ENCODE peak calls at places on chromosome 7, in four cellular contexts. Q is K562, K is HepG2, D is GM12878. Y is an unnamed sample.

GRCh38 chr7:54782314-54782713 is 23.3 kb upstream of the SEC61G start:
- DNase-seq in Q (no peak), K (no peak), D (no peak), Y (no peak)

GRCh38 chr7:118580743-118581382 is 356.4 kb downstream of the ANKRD7 start:
- DNase-seq in Q (peak; percentile 13), K (no peak), D (no peak), Y (no peak)

GRCh38 chr7:103729026-103729425 is 260.4 kb downstream of the RELN start:
- DNase-seq in Q (no peak), K (no peak), D (no peak), Y (no peak)

GRCh38 chr7:80815733-80816132 is 103.1 kb downstream of the SEMA3C start:
- DNase-seq in Q (no peak), K (no peak), D (no peak), Y (no peak)

GRCh38 chr7:64557601-64558322 is 5.1 kb downstream of the ZNF680 start:
- DNase-seq in Q (no peak), K (no peak), D (no peak), Y (no peak)

GRCh38 chr7:96589038-96589437 is 120.6 kb downstream of the SEM1 start:
- DNase-seq in Q (no peak), K (no peak), D (no peak), Y (no peak)

GRCh38 chr7:150379590-150380379 is 655 bp downstream of the ZNF775 start:
- DNase-seq in Q (no peak), K (no peak), D (no peak), Y (peak; percentile 57)

GRCh38 chr7:7182156-7183060 is at the start of gene C1GALT1:
- DNase-seq in Q (peak; percentile 96), K (peak; percentile 95), D (peak; percentile 92), Y (peak; percentile 92)

GRCh38 chr7:49768254-49768653 is 5.2 kb upstream of the VWC2 start:
- DNase-seq in Q (no peak), K (no peak), D (no peak), Y (no peak)

GRCh38 chr7:36506130-36506794 is 116.6 kb downstream of the ANLN start:
- DNase-seq in Q (no peak), K (no peak), D (no peak), Y (no peak)

GRCh38 chr7:49324707-49325106 is 400.4 kb downstream of the CDC14C start:
- DNase-seq in Q (no peak), K (no peak), D (no peak), Y (no peak)

GRCh38 chr7:44284881-44285541 is 40.4 kb downstream of the CAMK2B start:
- DNase-seq in Q (no peak), K (no peak), D (no peak), Y (no peak)

GRCh38 chr7:1912472-1913289 is 242.6 kb downstream of the ELFN1 start:
- DNase-seq in Q (no peak), K (no peak), D (no peak), Y (no peak)

GRCh38 chr7:37833107-37833817 is 15.1 kb upstream of the NME8 start:
- DNase-seq in Q (peak; percentile 39), K (peak; percentile 41), D (no peak), Y (peak; percentile 67)

DNA sequence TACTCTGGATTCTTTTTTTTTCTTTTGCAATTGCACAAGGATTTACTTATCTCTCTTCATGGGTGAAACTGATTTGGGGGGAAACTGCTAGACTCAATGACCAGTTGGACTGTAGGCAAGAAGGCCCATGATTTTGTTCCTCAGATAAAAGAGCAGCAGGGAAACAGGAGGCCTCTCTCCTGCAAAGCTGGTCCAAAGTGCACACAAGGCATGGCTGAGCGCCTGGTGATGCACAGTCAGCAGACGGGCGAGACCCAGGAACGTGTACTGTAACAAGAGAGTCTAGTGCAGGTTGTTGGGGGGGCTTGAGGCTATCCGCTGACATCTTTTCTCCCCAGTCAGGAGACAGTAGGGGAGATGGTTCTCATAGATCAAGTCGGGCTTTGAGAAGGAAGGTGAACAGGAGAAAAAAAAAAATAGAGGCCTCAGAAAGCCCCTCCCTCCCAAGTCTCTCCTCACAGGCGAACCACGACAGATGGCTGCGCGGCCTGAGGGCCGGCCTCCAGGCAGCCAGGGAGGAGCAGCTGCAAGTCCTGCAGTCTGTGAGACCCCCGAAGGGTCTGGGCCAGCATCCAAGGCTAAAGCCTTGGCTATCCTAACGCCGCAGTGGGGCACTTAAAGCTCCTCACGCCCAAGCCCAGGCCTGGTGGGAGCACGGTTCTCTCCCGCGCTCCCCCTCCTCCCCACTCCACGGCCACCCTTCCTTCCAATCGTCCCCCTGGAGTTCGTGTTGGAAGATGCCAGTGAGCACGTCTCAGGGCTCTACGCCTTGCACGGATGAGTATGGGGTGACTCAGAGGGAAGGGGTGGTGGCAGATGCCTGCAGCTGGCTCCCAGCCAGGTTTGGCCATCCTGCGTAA is 68.4 kb downstream of the PRKAG2 start:
- DNase-seq in Q (no peak), K (peak; percentile 66), D (no peak), Y (no peak)
- TF ChIP-seq SP1 in Q (no peak), K (no peak), D (no peak), Y (no peak)

GRCh38 chr7:42699415-42700178 is 212.3 kb downstream of the C7orf25 start:
- DNase-seq in Q (no peak), K (no peak), D (no peak), Y (no peak)

GRCh38 chr7:42702647-42703046 is 209.2 kb downstream of the C7orf25 start:
- DNase-seq in Q (no peak), K (no peak), D (no peak), Y (no peak)

GRCh38 chr7:42704710-42705109 is 207.2 kb downstream of the C7orf25 start:
- DNase-seq in Q (no peak), K (no peak), D (no peak), Y (no peak)

GRCh38 chr7:42694894-42695553 is 216.8 kb downstream of the C7orf25 start:
- DNase-seq in Q (no peak), K (no peak), D (no peak), Y (no peak)

GRCh38 chr7:42700376-42701327 is 211.2 kb downstream of the C7orf25 start:
- DNase-seq in Q (no peak), K (no peak), D (no peak), Y (no peak)
- TF ChIP-seq FOXM1 in Q (no peak), K (no peak), D (no peak), Y (no peak)

GRCh38 chr7:322111-322671 is 32.2 kb downstream of the FOXL3 start:
- DNase-seq in Q (peak; percentile 98), K (no peak), D (no peak), Y (peak; percentile 93)

GRCh38 chr7:320297-320696 is 30.3 kb downstream of the FOXL3 start:
- DNase-seq in Q (no peak), K (no peak), D (no peak), Y (no peak)

GRCh38 chr7:323410-323809 is 33.4 kb downstream of the FOXL3 start:
- DNase-seq in Q (no peak), K (no peak), D (no peak), Y (no peak)

GRCh38 chr7:324011-324410 is 34.0 kb downstream of the FOXL3 start:
- DNase-seq in Q (no peak), K (no peak), D (no peak), Y (no peak)

GRCh38 chr7:322708-323111 is 32.7 kb downstream of the FOXL3 start:
- DNase-seq in Q (no peak), K (no peak), D (no peak), Y (no peak)
- TF ChIP-seq SP1 in Q (no peak), K (no peak), D (no peak), Y (no peak)

GRCh38 chr7:105643384-105643783 is 62.1 kb upstream of the EFCAB10 start:
- DNase-seq in Q (peak; percentile 89), K (no peak), D (no peak), Y (no peak)
- TF ChIP-seq FOXM1 in Q (no peak), K (no peak), D (no peak), Y (no peak)

GRCh38 chr7:47952224-47952623 is 4.0 kb upstream of the PKD1L1 start:
- DNase-seq in Q (no peak), K (no peak), D (no peak), Y (no peak)

GRCh38 chr7:47949703-47950102 is 1.4 kb upstream of the PKD1L1 start:
- DNase-seq in Q (no peak), K (no peak), D (no peak), Y (no peak)

GRCh38 chr7:47951374-47951773 is 3.1 kb upstream of the PKD1L1 start:
- DNase-seq in Q (no peak), K (peak; percentile 37), D (no peak), Y (no peak)

GRCh38 chr7:47948096-47948790 is at the start of gene PKD1L1:
- DNase-seq in Q (no peak), K (no peak), D (no peak), Y (no peak)

DNA sequence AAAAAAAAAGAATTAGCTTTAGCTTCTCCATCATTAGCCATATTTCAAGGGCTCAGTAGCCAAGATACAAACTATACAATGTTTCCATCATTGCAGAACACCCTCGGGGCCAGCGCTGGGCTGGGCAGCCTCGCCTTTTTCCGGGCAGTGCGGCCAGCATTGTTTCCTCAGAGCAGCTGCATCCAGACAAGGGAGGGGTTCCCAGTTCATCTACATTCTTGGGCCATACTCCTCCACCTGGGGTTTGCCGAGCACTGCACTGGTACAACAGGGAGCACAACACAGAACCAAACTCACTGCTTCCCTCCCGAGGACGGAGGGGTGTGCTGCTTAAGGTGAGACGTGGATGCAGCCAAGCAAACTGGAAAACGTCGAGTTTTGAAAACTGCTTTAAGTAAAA is 2.4 kb upstream of the PKD1L1 start:
- DNase-seq in Q (no peak), K (no peak), D (no peak), Y (no peak)
- TF ChIP-seq SP1 in Q (no peak), K (no peak), D (no peak), Y (no peak)

DNA sequence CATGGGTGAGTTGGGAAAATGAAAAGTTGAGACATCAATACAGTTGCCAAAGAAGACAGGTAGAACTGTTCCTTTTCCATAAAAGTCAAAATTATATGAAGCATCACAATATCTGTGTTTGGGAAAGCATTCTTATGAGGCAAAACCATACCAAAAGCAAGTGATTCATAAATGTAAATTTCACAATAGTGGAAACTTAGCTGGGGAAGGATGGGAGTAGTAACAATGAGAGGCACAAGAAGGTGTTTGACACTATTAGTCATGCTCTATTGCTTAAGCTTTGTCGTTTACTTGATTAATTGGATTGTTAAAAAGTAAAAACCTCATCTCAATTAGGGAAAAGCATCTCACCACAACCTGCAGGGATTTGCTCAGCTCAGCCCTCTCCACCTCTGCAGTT is 240.2 kb downstream of the C7orf25 start:
- DNase-seq in Q (no peak), K (no peak), D (no peak), Y (no peak)
- TF ChIP-seq FOXM1 in Q (no peak), K (no peak), D (no peak), Y (no peak)

DNA sequence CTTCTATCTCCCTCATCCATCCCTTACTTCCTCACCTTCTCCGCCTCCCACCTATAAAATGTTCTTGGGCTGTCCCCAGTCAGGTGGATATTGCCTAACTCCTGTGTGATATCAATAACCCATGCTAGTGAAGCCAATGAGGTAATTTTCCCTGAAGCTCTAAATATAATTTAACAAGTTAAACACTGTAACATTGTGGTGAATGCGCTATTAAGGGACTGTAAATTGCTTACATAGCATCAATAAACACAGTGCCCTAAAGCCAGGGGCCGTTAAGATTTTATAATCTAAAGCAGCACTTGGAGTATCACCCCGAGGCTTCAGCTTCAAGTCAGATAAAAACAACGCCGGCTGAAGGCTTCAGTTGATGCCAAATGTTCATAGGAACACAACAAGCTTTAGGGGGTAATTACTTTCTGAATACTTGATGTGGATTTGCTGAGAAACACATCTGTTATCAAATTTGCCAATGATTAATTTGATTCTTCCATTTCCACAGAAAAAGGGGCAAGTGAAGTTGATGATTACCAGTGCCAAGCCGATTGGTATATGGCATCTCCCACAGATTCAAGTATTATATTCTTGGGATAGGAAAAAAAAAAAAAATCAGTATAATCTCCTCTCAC is 138.4 kb downstream of the CREB5 start:
- DNase-seq in Q (no peak), K (no peak), D (no peak), Y (no peak)
- TF ChIP-seq SP1 in Q (no peak), K (no peak), D (no peak), Y (no peak)

Y was measured in HEK293T.